ENCODE peak calls at places on chromosome 13, in nine cellular contexts. C, R, Q, V, T, W, Z, L and I are unnamed samples.

GRCh38 chr13:97977376-97977705 is 23.9 kb downstream of the IPO5 start:
- DNase-seq in R (no peak), T (no peak), W (peak), V (no peak), C (no peak), L (no peak), Q (no peak), Z (no peak), I (peak)

GRCh38 chr13:40472427-40473220 is 193.8 kb downstream of the FOXO1 start:
- DNase-seq in Z (no peak), R (no peak), T (no peak), C (no peak), W (no peak), V (no peak), Q (no peak), L (no peak), I (no peak)

GRCh38 chr13:35978607-35979316 is 152.4 kb downstream of the DCLK1 start:
- DNase-seq in V (no peak), T (peak), Z (peak), L (no peak), C (no peak), R (peak), Q (peak), W (peak), I (peak)

GRCh38 chr13:79227418-79227817 is 178.6 kb downstream of the RBM26 start:
- DNase-seq in T (no peak), R (no peak), Z (no peak), Q (no peak), C (no peak), W (no peak), L (no peak), V (no peak), I (no peak)

GRCh38 chr13:75829874-75830273 is 193.7 kb downstream of the LMO7 start:
- DNase-seq in T (no peak), R (no peak), Z (no peak), L (no peak), W (no peak), Q (no peak), C (no peak), V (no peak), I (peak)

GRCh38 chr13:48901786-48902185 is 73.9 kb upstream of the FNDC3A start:
- DNase-seq in L (no peak), Z (no peak), R (no peak), Q (no peak), T (no peak), V (no peak), C (no peak), W (no peak), I (no peak)

GRCh38 chr13:100110269-100110668 is 21.4 kb downstream of the PCCA start:
- DNase-seq in Z (no peak), C (no peak), T (no peak), V (no peak), W (no peak), Q (no peak), L (no peak), R (no peak), I (no peak)

GRCh38 chr13:100298691-100299090 is 209.8 kb downstream of the PCCA start:
- DNase-seq in Q (no peak), Z (no peak), R (no peak), W (peak), L (no peak), T (no peak), C (no peak), V (no peak), I (no peak)

GRCh38 chr13:41065098-41065497 is 3.8 kb downstream of the WBP4 start:
- DNase-seq in Z (no peak), Q (no peak), T (no peak), W (peak), C (no peak), L (no peak), V (no peak), R (no peak), I (peak)

GRCh38 chr13:26052136-26052736 is 420 bp upstream of the SHISA2 start:
- DNase-seq in C (no peak), L (no peak), Q (no peak), Z (no peak), V (no peak), W (no peak), R (no peak), T (no peak), I (no peak)

GRCh38 chr13:37360556-37360955 is 238.0 kb downstream of the POSTN start:
- DNase-seq in W (no peak), C (no peak), T (no peak), V (no peak), Z (no peak), L (no peak), R (no peak), Q (no peak), I (peak)

GRCh38 chr13:92315265-92315664 is 911.3 kb upstream of the GPC6 start:
- DNase-seq in Q (no peak), Z (no peak), L (no peak), R (no peak), W (peak), V (no peak), T (no peak), C (no peak), I (no peak)

GRCh38 chr13:32153056-32153455 is 121.5 kb downstream of the FRY start:
- DNase-seq in Z (no peak), L (no peak), W (peak), T (no peak), Q (no peak), C (no peak), R (no peak), V (no peak), I (peak)

GRCh38 chr13:102606537-102607309 is 9.9 kb downstream of the TPP2 start:
- DNase-seq in R (no peak), W (no peak), T (no peak), V (no peak), Q (no peak), L (no peak), Z (no peak), C (no peak), I (no peak)

GRCh38 chr13:26693749-26694463 is 66.7 kb downstream of the GPR12 start:
- DNase-seq in R (no peak), W (no peak), C (no peak), Q (no peak), L (no peak), Z (no peak), T (no peak), V (no peak), I (no peak)

GRCh38 chr13:26186995-26187394 is 35.1 kb downstream of the RNF6 start:
- DNase-seq in V (no peak), Z (no peak), C (no peak), L (no peak), W (no peak), Q (no peak), T (peak), R (no peak), I (no peak)

GRCh38 chr13:112247471-112248405 is 128.4 kb upstream of the SPACA7 start:
- DNase-seq in T (no peak), R (no peak), V (no peak), W (no peak), L (no peak), Z (no peak), C (no peak), Q (no peak), I (no peak)

GRCh38 chr13:25980255-25980654 is 71.6 kb downstream of the SHISA2 start:
- DNase-seq in Q (no peak), L (no peak), Z (peak), R (no peak), W (peak), V (no peak), T (no peak), C (no peak), I (no peak)

GRCh38 chr13:90445179-90445578 is 902.3 kb upstream of the MIR17HG start:
- DNase-seq in V (no peak), Z (no peak), R (no peak), Q (no peak), L (no peak), C (no peak), W (peak), T (no peak), I (peak)

GRCh38 chr13:35953537-35954206 is 177.5 kb downstream of the DCLK1 start:
- DNase-seq in R (peak), Z (peak), C (peak), L (peak), T (peak), V (no peak), W (peak), Q (peak), I (peak)

GRCh38 chr13:43363156-43363918 is 340.0 kb downstream of the DNAJC15 start:
- DNase-seq in V (no peak), T (no peak), R (no peak), C (no peak), L (no peak), Z (no peak), W (peak), Q (no peak), I (peak)

GRCh38 chr13:39210961-39211534 is 172.8 kb downstream of the NHLRC3 start:
- DNase-seq in L (no peak), R (no peak), W (no peak), Z (no peak), C (no peak), T (no peak), V (no peak), Q (no peak), I (no peak)

GRCh38 chr13:94009696-94010095 is 469.8 kb downstream of the DCT start:
- DNase-seq in L (no peak), W (peak), Q (no peak), R (no peak), V (no peak), Z (no peak), T (no peak), C (no peak), I (peak)

GRCh38 chr13:41649659-41650058 is 192.3 kb downstream of the RGCC start:
- DNase-seq in L (no peak), W (peak), R (no peak), C (no peak), V (no peak), Z (no peak), T (no peak), Q (no peak), I (peak)

GRCh38 chr13:73849292-73849691 is 284.9 kb downstream of the KLF12 start:
- DNase-seq in C (no peak), V (peak), T (no peak), W (peak), Z (no peak), R (no peak), Q (no peak), L (no peak), I (peak)

GRCh38 chr13:114004416-114005205 is 30.7 kb upstream of the C13orf46 start:
- DNase-seq in L (peak), C (no peak), W (peak), Z (no peak), Q (peak), R (no peak), V (no peak), T (peak), I (peak)

GRCh38 chr13:26867451-26868067 is 107.0 kb upstream of the GPR12 start:
- DNase-seq in R (no peak), V (no peak), T (no peak), L (no peak), Z (peak), W (peak), Q (no peak), C (no peak), I (peak)

GRCh38 chr13:44648392-44649117 is 72.4 kb upstream of the TSC22D1 start:
- DNase-seq in W (peak), C (no peak), T (no peak), Q (no peak), R (no peak), L (no peak), Z (no peak), V (no peak), I (no peak)

GRCh38 chr13:57996717-57997116 is 365.2 kb downstream of the PCDH17 start:
- DNase-seq in C (no peak), Z (no peak), V (no peak), R (no peak), L (no peak), W (peak), Q (no peak), T (no peak), I (peak)

GRCh38 chr13:75705395-75705794 is 69.3 kb downstream of the LMO7 start:
- DNase-seq in L (no peak), T (no peak), W (peak), V (no peak), C (no peak), R (no peak), Q (no peak), Z (no peak), I (peak)

GRCh38 chr13:42994878-42995277 is 2.8 kb upstream of the EPSTI1 start:
- DNase-seq in C (no peak), Z (no peak), R (no peak), W (no peak), V (no peak), L (no peak), T (no peak), Q (no peak), I (no peak)

GRCh38 chr13:75715598-75716523 is 79.7 kb downstream of the LMO7 start:
- DNase-seq in L (no peak), Q (no peak), C (no peak), Z (no peak), T (no peak), W (peak), R (no peak), V (no peak), I (peak)

GRCh38 chr13:101211261-101211660 is 205.0 kb downstream of the NALCN start:
- DNase-seq in L (no peak), W (peak), C (no peak), T (no peak), V (no peak), R (no peak), Z (no peak), Q (no peak), I (peak)

GRCh38 chr13:33290421-33290965 is 4.9 kb upstream of the STARD13 start:
- DNase-seq in R (no peak), L (no peak), V (no peak), W (no peak), Z (no peak), C (no peak), Q (no peak), T (no peak), I (no peak)

GRCh38 chr13:99959538-99960230 is 11.9 kb downstream of the ZIC5 start:
- DNase-seq in Q (no peak), L (no peak), Z (peak), W (peak), R (no peak), C (no peak), V (no peak), T (no peak), I (peak)

GRCh38 chr13:50393641-50394040 is 378.4 kb downstream of the KCNRG start:
- DNase-seq in Z (peak), T (no peak), W (peak), V (no peak), Q (no peak), R (no peak), C (no peak), L (peak), I (no peak)

GRCh38 chr13:103758222-103758621 is 692.0 kb upstream of the SLC10A2 start:
- DNase-seq in L (no peak), C (no peak), T (no peak), Z (no peak), R (no peak), V (no peak), Q (no peak), W (no peak), I (no peak)

GRCh38 chr13:103757361-103757760 is 691.1 kb upstream of the SLC10A2 start:
- DNase-seq in W (no peak), V (no peak), L (no peak), C (no peak), Z (no peak), R (no peak), T (no peak), Q (no peak), I (no peak)

GRCh38 chr13:103762523-103762922 is 696.3 kb upstream of the SLC10A2 start:
- DNase-seq in Z (no peak), Q (no peak), R (no peak), L (no peak), W (no peak), C (no peak), V (no peak), T (no peak), I (no peak)
- TF ChIP-seq CTCF in Z (no peak), Q (no peak), R (no peak), L (no peak), W (peak), C (no peak), V (no peak), T (no peak), I (no peak)

DNA sequence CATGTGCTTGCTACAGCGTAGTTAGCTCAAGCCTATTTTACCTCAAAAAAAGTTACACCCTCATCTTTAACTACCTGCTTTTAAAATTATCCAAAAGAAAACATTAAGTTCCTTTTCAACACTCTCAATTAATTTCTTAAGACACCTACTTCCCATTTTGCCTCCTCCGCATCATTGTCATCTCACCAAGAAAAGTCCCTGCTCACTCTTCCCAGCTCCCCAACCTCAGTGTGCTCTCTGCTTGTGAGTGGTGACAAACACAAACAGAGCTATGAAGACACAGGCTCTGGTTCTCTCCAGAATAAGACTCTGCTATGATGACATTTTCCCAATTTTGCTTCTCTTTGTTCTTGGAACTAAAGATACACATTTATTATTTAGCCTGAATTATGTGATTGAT is 385.1 kb upstream of the HTR2A start:
- DNase-seq in R (no peak), T (no peak), L (no peak), Q (no peak), C (no peak), W (no peak), V (no peak), Z (no peak), I (no peak)
- TF ChIP-seq CTCF in R (no peak), T (no peak), L (no peak), Q (no peak), C (no peak), W (no peak), V (no peak), Z (no peak), I (no peak)

DNA sequence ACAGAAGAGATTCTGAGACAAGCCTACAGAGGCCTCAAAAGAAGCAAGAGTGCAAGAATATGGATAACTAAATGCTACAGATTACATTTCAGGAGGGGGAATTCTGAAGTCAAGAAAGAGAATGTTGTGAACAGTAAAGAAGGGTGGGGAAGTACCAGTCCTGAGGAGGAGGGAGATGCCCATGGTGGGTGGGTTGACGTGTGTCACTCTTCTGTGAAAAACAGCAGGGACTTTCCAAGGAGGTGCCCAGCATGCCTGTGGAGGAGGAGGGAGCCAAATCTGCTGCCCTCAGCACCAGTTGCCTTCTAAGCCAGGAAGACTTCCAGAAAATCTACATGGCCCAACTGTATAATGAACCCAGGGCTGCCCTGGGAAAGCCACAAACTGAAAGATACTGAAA is 87.7 kb downstream of the SGCG start:
- DNase-seq in R (no peak), Q (no peak), L (no peak), T (no peak), V (no peak), C (no peak), Z (no peak), W (no peak), I (no peak)
- TF ChIP-seq CTCF in R (no peak), Q (no peak), L (no peak), T (no peak), V (no peak), C (no peak), Z (no peak), W (no peak), I (no peak)

DNA sequence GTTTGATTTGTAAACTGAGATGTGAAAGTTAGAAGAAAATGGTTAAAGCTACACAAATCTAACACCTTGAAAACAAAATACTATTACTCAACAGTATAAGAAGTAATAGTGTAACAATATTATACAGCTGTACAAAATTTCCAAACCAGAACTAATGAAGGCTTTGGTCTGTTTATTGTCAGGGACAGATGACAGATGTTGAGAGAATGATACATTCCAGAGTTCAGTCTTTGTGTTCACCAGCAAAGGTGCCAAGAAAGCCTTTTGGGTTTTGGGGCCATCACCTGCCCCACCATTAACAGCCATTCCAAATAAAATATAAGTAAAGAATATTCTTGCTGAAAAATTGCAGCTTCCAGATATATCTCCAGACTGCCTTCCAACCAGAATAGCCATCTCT is 439.3 kb downstream of the PCDH20 start:
- DNase-seq in T (no peak), V (no peak), Z (no peak), L (no peak), C (no peak), Q (no peak), W (no peak), R (no peak), I (no peak)
- TF ChIP-seq CTCF in T (no peak), V (no peak), Z (no peak), L (no peak), C (no peak), Q (no peak), W (no peak), R (no peak), I (no peak)